ENCODE peak calls at places on chromosomes 4 and X, in seven cellular contexts. One of them, this sample, is unnamed. For H3K4me1 and H3K27me3, the result is how much of the 10 kb centered on the place peaks cover.

GRCh38 chrX:103376118-103376978 is at the start of gene BEX3:
- DNase-seq in mammary epithelial cell: no peak
- DNase-seq in H9: peak
- DNase-seq in mesendoderm: peak
- DNase-seq in cardiac muscle cell: peak
- DNase-seq in upper lobe of right lung: peak
- DNase-seq in CD8-positive, alpha-beta T cell: peak
- DNase-seq in this sample: peak

GRCh38 chrX:118530537-118530936 is 34.9 kb downstream of the DOCK11 start:
- DNase-seq in mammary epithelial cell: no peak
- DNase-seq in H9: no peak
- DNase-seq in mesendoderm: no peak
- DNase-seq in cardiac muscle cell: no peak
- DNase-seq in upper lobe of right lung: no peak
- DNase-seq in CD8-positive, alpha-beta T cell: no peak
- DNase-seq in this sample: no peak

GRCh38 chr4:8275511-8275910 is 6.0 kb downstream of the HTRA3 start:
- DNase-seq in mammary epithelial cell: no peak
- DNase-seq in H9: no peak
- DNase-seq in mesendoderm: no peak
- DNase-seq in cardiac muscle cell: no peak
- DNase-seq in upper lobe of right lung: no peak
- DNase-seq in CD8-positive, alpha-beta T cell: no peak
- DNase-seq in this sample: no peak

GRCh38 chrX:13287816-13288215 is 32.0 kb downstream of the ATXN3L start:
- DNase-seq in mammary epithelial cell: peak
- DNase-seq in H9: no peak
- DNase-seq in mesendoderm: peak
- DNase-seq in cardiac muscle cell: no peak
- DNase-seq in upper lobe of right lung: no peak
- DNase-seq in CD8-positive, alpha-beta T cell: no peak
- DNase-seq in this sample: no peak

GRCh38 chr4:10182446-10183424 is 66.1 kb upstream of the WDR1 start:
- DNase-seq in mammary epithelial cell: no peak
- DNase-seq in H9: no peak
- DNase-seq in mesendoderm: no peak
- DNase-seq in cardiac muscle cell: no peak
- DNase-seq in upper lobe of right lung: no peak
- DNase-seq in CD8-positive, alpha-beta T cell: no peak
- DNase-seq in this sample: no peak

GRCh38 chrX:116317409-116317808 is 119.0 kb upstream of the SLC6A14 start:
- DNase-seq in mammary epithelial cell: peak
- DNase-seq in H9: no peak
- DNase-seq in mesendoderm: peak
- DNase-seq in cardiac muscle cell: peak
- DNase-seq in upper lobe of right lung: peak
- DNase-seq in CD8-positive, alpha-beta T cell: no peak
- DNase-seq in this sample: no peak

GRCh38 chr4:148071009-148071408 is 339.1 kb downstream of the ARHGAP10 start:
- DNase-seq in mammary epithelial cell: no peak
- DNase-seq in H9: no peak
- DNase-seq in mesendoderm: peak
- DNase-seq in cardiac muscle cell: no peak
- DNase-seq in upper lobe of right lung: no peak
- DNase-seq in CD8-positive, alpha-beta T cell: no peak
- DNase-seq in this sample: no peak

GRCh38 chr4:73848183-73848777 is 4.8 kb upstream of the PF4V1 start:
- DNase-seq in mammary epithelial cell: no peak
- DNase-seq in H9: no peak
- DNase-seq in mesendoderm: no peak
- DNase-seq in cardiac muscle cell: no peak
- DNase-seq in upper lobe of right lung: no peak
- DNase-seq in CD8-positive, alpha-beta T cell: no peak
- DNase-seq in this sample: no peak

GRCh38 chr4:87220094-87220831 is at the start of gene KLHL8:
- DNase-seq in mammary epithelial cell: peak
- DNase-seq in H9: peak
- DNase-seq in mesendoderm: peak
- DNase-seq in cardiac muscle cell: peak
- DNase-seq in upper lobe of right lung: peak
- DNase-seq in CD8-positive, alpha-beta T cell: peak
- DNase-seq in this sample: peak

GRCh38 chr4:613126-613525 is 12.2 kb upstream of the PDE6B start:
- DNase-seq in mammary epithelial cell: no peak
- DNase-seq in H9: no peak
- DNase-seq in mesendoderm: no peak
- DNase-seq in cardiac muscle cell: no peak
- DNase-seq in upper lobe of right lung: no peak
- DNase-seq in CD8-positive, alpha-beta T cell: no peak
- DNase-seq in this sample: no peak
- H3K27ac ChIP-seq in mammary epithelial cell: no peak
- H3K27ac ChIP-seq in H9: no peak
- H3K27ac ChIP-seq in mesendoderm: no peak
- H3K27ac ChIP-seq in cardiac muscle cell: no peak
- H3K27ac ChIP-seq in upper lobe of right lung: no peak
- H3K27ac ChIP-seq in CD8-positive, alpha-beta T cell: no peak
- H3K27ac ChIP-seq in this sample: no peak

GRCh38 chr4:184424993-184425758 is 49.2 kb downstream of the IRF2 start:
- DNase-seq in mammary epithelial cell: peak
- DNase-seq in H9: no peak
- DNase-seq in mesendoderm: no peak
- DNase-seq in cardiac muscle cell: peak
- DNase-seq in upper lobe of right lung: no peak
- DNase-seq in CD8-positive, alpha-beta T cell: no peak
- DNase-seq in this sample: no peak
- H3K4me1 ChIP-seq in mammary epithelial cell: under half
- H3K4me1 ChIP-seq in H9: under half
- H3K4me1 ChIP-seq in mesendoderm: under half
- H3K4me1 ChIP-seq in cardiac muscle cell: under half
- H3K4me1 ChIP-seq in upper lobe of right lung: under half
- H3K4me1 ChIP-seq in CD8-positive, alpha-beta T cell: under half
- H3K4me1 ChIP-seq in this sample: under half

GRCh38 chr4:185463541-185463940 is 8.0 kb downstream of the CCDC110 start:
- DNase-seq in mammary epithelial cell: no peak
- DNase-seq in H9: no peak
- DNase-seq in mesendoderm: no peak
- DNase-seq in cardiac muscle cell: no peak
- DNase-seq in upper lobe of right lung: no peak
- DNase-seq in CD8-positive, alpha-beta T cell: no peak
- DNase-seq in this sample: no peak
- H3K27me3 ChIP-seq in mammary epithelial cell: under half
- H3K27me3 ChIP-seq in H9: under half
- H3K27me3 ChIP-seq in mesendoderm: under half
- H3K27me3 ChIP-seq in cardiac muscle cell: under half
- H3K27me3 ChIP-seq in upper lobe of right lung: under half
- H3K27me3 ChIP-seq in CD8-positive, alpha-beta T cell: under half
- H3K27me3 ChIP-seq in this sample: under half

DNA sequence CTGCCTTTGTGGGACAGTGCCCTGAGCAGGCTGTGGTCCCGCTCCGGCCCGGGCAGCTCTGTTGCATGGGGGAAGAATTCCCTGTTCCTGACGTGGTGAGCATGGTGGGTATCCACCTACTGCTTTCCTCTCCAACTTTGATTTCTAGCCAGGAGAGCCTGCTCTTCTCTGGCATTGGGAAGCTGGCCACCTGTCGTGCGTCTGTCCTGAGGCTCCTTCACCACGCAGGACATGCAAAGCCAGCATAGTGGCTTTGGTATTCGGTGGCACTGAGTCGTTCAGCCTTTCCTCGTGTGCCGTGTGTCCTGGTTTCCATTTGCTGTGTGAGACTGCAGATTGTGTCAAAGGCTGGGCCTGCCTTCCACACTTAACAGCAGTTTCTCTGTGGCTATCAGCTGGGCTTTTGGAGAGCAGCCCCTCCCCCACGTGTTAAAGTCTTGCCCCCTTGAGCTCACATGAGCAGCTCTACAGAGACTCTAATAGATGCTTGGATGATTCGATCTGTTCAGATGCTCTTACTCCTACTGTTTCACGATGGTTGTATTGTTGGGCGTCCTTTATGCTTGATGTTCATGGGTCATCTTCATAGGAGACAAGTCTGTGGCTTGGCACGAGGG is 46.4 kb upstream of the CLCN4 start:
- DNase-seq in mammary epithelial cell: no peak
- DNase-seq in H9: no peak
- DNase-seq in mesendoderm: no peak
- DNase-seq in cardiac muscle cell: no peak
- DNase-seq in upper lobe of right lung: no peak
- DNase-seq in CD8-positive, alpha-beta T cell: no peak
- DNase-seq in this sample: no peak
- H3K27ac ChIP-seq in mammary epithelial cell: no peak
- H3K27ac ChIP-seq in H9: no peak
- H3K27ac ChIP-seq in mesendoderm: no peak
- H3K27ac ChIP-seq in cardiac muscle cell: no peak
- H3K27ac ChIP-seq in upper lobe of right lung: peak
- H3K27ac ChIP-seq in CD8-positive, alpha-beta T cell: peak
- H3K27ac ChIP-seq in this sample: peak

GRCh38 chrX:43702079-43702524 is 46.0 kb downstream of the MAOA start:
- DNase-seq in mammary epithelial cell: no peak
- DNase-seq in H9: no peak
- DNase-seq in mesendoderm: no peak
- DNase-seq in cardiac muscle cell: no peak
- DNase-seq in upper lobe of right lung: no peak
- DNase-seq in CD8-positive, alpha-beta T cell: no peak
- DNase-seq in this sample: no peak
- H3K4me1 ChIP-seq in mammary epithelial cell: under half
- H3K4me1 ChIP-seq in H9: under half
- H3K4me1 ChIP-seq in mesendoderm: under half
- H3K4me1 ChIP-seq in cardiac muscle cell: under half
- H3K4me1 ChIP-seq in upper lobe of right lung: under half
- H3K4me1 ChIP-seq in CD8-positive, alpha-beta T cell: under half
- H3K4me1 ChIP-seq in this sample: under half

GRCh38 chr4:41358626-41359025 is 101.9 kb downstream of the UCHL1 start:
- DNase-seq in mammary epithelial cell: no peak
- DNase-seq in H9: no peak
- DNase-seq in mesendoderm: no peak
- DNase-seq in cardiac muscle cell: no peak
- DNase-seq in upper lobe of right lung: peak
- DNase-seq in CD8-positive, alpha-beta T cell: no peak
- DNase-seq in this sample: no peak

GRCh38 chr4:41359069-41359769 is 102.5 kb downstream of the UCHL1 start:
- DNase-seq in mammary epithelial cell: no peak
- DNase-seq in H9: peak
- DNase-seq in mesendoderm: peak
- DNase-seq in cardiac muscle cell: no peak
- DNase-seq in upper lobe of right lung: peak
- DNase-seq in CD8-positive, alpha-beta T cell: no peak
- DNase-seq in this sample: no peak

GRCh38 chr4:41360911-41361830 is 104.4 kb downstream of the UCHL1 start:
- DNase-seq in mammary epithelial cell: peak
- DNase-seq in H9: peak
- DNase-seq in mesendoderm: peak
- DNase-seq in cardiac muscle cell: peak
- DNase-seq in upper lobe of right lung: peak
- DNase-seq in CD8-positive, alpha-beta T cell: no peak
- DNase-seq in this sample: no peak

GRCh38 chr4:41360214-41360910 is 103.6 kb downstream of the UCHL1 start:
- DNase-seq in mammary epithelial cell: peak
- DNase-seq in H9: peak
- DNase-seq in mesendoderm: peak
- DNase-seq in cardiac muscle cell: peak
- DNase-seq in upper lobe of right lung: peak
- DNase-seq in CD8-positive, alpha-beta T cell: no peak
- DNase-seq in this sample: no peak

DNA sequence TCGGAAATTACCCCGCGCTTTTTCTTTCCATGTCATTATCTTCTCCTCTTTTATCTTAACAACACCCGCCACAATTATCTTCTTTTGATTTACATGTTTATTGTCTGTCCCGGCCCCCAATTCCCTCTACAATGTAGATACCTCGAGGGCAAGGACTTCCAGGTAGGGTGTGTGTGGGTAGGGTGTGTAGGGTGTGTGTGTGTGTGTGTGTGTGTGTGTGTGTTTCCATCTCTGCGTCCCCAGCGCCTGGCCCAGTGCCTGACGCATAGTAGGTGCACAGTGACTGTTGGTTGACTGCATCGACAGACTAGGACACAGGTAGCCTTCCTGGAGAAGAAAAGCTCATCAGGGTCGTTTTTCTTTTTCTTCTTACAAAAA is 103.1 kb downstream of the UCHL1 start:
- DNase-seq in mammary epithelial cell: no peak
- DNase-seq in H9: peak
- DNase-seq in mesendoderm: peak
- DNase-seq in cardiac muscle cell: no peak
- DNase-seq in upper lobe of right lung: no peak
- DNase-seq in CD8-positive, alpha-beta T cell: no peak
- DNase-seq in this sample: no peak
- H3K27me3 ChIP-seq in mammary epithelial cell: under half
- H3K27me3 ChIP-seq in H9: under half
- H3K27me3 ChIP-seq in mesendoderm: under half
- H3K27me3 ChIP-seq in cardiac muscle cell: half or more
- H3K27me3 ChIP-seq in upper lobe of right lung: under half
- H3K27me3 ChIP-seq in CD8-positive, alpha-beta T cell: under half
- H3K27me3 ChIP-seq in this sample: under half

This sample was measured in naive thymus-derived CD4-positive, alpha-beta T cell.